ENCODE peak calls at places on chromosomes 7 and 10, in nine cellular contexts. K is stimulated activated CD4-positive, alpha-beta T cell treated with anti-CD3 and anti-CD28 coated beads, TNF-alpha, amount 100 ng/mL, for 24 hours; G is GM12891; F is activated T-cell treated with anti-CD3 and anti-CD28 coated beads, Interleukin-2, amount 50 U/mL, for 1 hour; X is activated CD8-positive, alpha-beta memory T cell treated with anti-CD3 and anti-CD28 coated beads for 24 hours; O is aorta; I is NCI-H1105 treated with DMSO at 0.1 percent for 48 hours; Y is NCI-H460; T is DMS79. J is an unnamed sample.
A peak's percentile ranks its signal among the peaks of the same experiment; 100 is the strongest.

GRCh38 chr7:7911756-7912155 is 56.8 kb upstream of the GLCCI1 start:
- DNase-seq in O (no peak), Y (no peak), K (no peak), I (no peak), X (no peak), T (no peak), F (no peak), G (no peak), J (no peak)

GRCh38 chr7:43906327-43907010 is at the start of gene URGCP:
- DNase-seq in X (peak; percentile 83), G (peak; percentile 86), I (peak; percentile 39), F (peak; percentile 71), T (no peak), K (no peak), O (peak; percentile 68), Y (peak; percentile 34), J (peak; percentile 43)

GRCh38 chr10:75231672-75232581 is 3.8 kb downstream of the COMTD1 start:
- DNase-seq in T (no peak), F (no peak), O (no peak), G (no peak), Y (no peak), I (no peak), X (no peak), K (no peak), J (no peak)

GRCh38 chr7:45123913-45124312 is 12.4 kb upstream of the TBRG4 start:
- DNase-seq in G (no peak), K (no peak), I (no peak), O (no peak), X (no peak), F (no peak), Y (no peak), T (no peak), J (no peak)

GRCh38 chr7:47578581-47579270 is 3.2 kb downstream of the TNS3 start:
- DNase-seq in F (no peak), O (peak; percentile 64), I (no peak), X (no peak), Y (no peak), K (no peak), G (no peak), T (no peak), J (peak; percentile 44)

GRCh38 chr7:104956753-104957450 is 57.1 kb upstream of the KMT2E start:
- DNase-seq in K (no peak), F (no peak), Y (no peak), O (no peak), T (no peak), G (peak; percentile 18), I (no peak), X (no peak), J (peak; percentile 100)

GRCh38 chr7:83947260-83947659 is 247.3 kb downstream of the SEMA3A start:
- DNase-seq in T (no peak), K (no peak), Y (peak; percentile 29), G (peak; percentile 2), O (no peak), X (no peak), F (no peak), I (no peak), J (peak; percentile 13)

GRCh38 chr7:19713676-19714075 is 4.8 kb upstream of the POLR1F start:
- DNase-seq in K (no peak), F (no peak), T (no peak), O (no peak), Y (peak; percentile 62), I (peak; percentile 38), G (no peak), X (no peak), J (peak; percentile 61)

GRCh38 chr10:31754803-31755624 is 173.6 kb downstream of the ARHGAP12 start:
- DNase-seq in Y (no peak), F (no peak), O (no peak), I (no peak), G (no peak), X (no peak), K (no peak), T (no peak), J (peak; percentile 66)

GRCh38 chr7:145729701-145730100 is 386.9 kb upstream of the CNTNAP2 start:
- DNase-seq in F (no peak), O (no peak), X (no peak), G (no peak), I (no peak), Y (no peak), K (no peak), T (no peak), J (no peak)

GRCh38 chr7:83849135-83849534 is 200.2 kb upstream of the SEMA3E start:
- DNase-seq in Y (no peak), T (no peak), K (no peak), O (no peak), I (no peak), X (no peak), G (no peak), F (no peak), J (peak; percentile 4)

GRCh38 chr7:18550574-18550973 is 55.0 kb downstream of the HDAC9 start:
- DNase-seq in O (no peak), G (no peak), I (no peak), T (no peak), F (no peak), X (no peak), Y (no peak), K (no peak), J (no peak)

GRCh38 chr10:94200148-94200846 is 162.4 kb downstream of the NOC3L start:
- DNase-seq in G (no peak), F (no peak), T (no peak), K (no peak), I (no peak), X (no peak), O (no peak), Y (no peak), J (no peak)

GRCh38 chr10:69729326-69730048 is 72.2 kb upstream of the COL13A1 start:
- DNase-seq in Y (no peak), F (no peak), G (no peak), I (no peak), X (no peak), O (no peak), T (no peak), K (no peak), J (no peak)

GRCh38 chr7:16098058-16098457 is 323.3 kb downstream of the CRPPA start:
- DNase-seq in T (no peak), Y (no peak), I (no peak), K (no peak), X (no peak), O (no peak), F (no peak), G (no peak), J (no peak)

GRCh38 chr7:113289140-113289740 is 170.9 kb upstream of the SMIM30 start:
- DNase-seq in F (no peak), T (no peak), I (no peak), G (peak; percentile 11), Y (peak; percentile 3), K (no peak), O (no peak), X (no peak), J (peak; percentile 73)

GRCh38 chr7:70376561-70377031 is 755.3 kb upstream of the GALNT17 start:
- DNase-seq in T (no peak), X (no peak), G (no peak), F (no peak), K (no peak), O (no peak), I (peak; percentile 95), Y (peak; percentile 20), J (no peak)

GRCh38 chr10:99964791-99965190 is 45.0 kb downstream of the DNMBP start:
- DNase-seq in I (no peak), K (no peak), F (no peak), G (no peak), O (no peak), X (no peak), T (no peak), Y (no peak), J (peak; percentile 52)

GRCh38 chr10:27558612-27559020 is 54.5 kb downstream of the RAB18 start:
- DNase-seq in F (no peak), Y (peak; percentile 65), O (peak; percentile 55), K (peak; percentile 2), X (no peak), G (peak; percentile 31), T (no peak), I (peak; percentile 5), J (peak; percentile 58)

GRCh38 chr10:125026974-125027735 is 85.2 kb downstream of the ZRANB1 start:
- DNase-seq in G (no peak), I (no peak), O (peak; percentile 33), T (no peak), K (no peak), Y (no peak), F (no peak), X (no peak), J (no peak)

GRCh38 chr7:81190997-81191747 is 272.3 kb upstream of the SEMA3C start:
- DNase-seq in F (no peak), O (no peak), X (no peak), Y (peak; percentile 53), I (no peak), K (no peak), G (no peak), T (no peak), J (peak; percentile 80)

GRCh38 chr7:1696671-1697498 is 26.8 kb downstream of the ELFN1 start:
- DNase-seq in X (peak; percentile 46), Y (no peak), I (no peak), G (peak; percentile 1), K (no peak), O (peak; percentile 34), F (peak; percentile 13), T (no peak), J (no peak)

GRCh38 chr10:114538544-114538906 is 119.5 kb downstream of the ABLIM1 start:
- DNase-seq in K (no peak), G (no peak), T (no peak), I (no peak), Y (no peak), O (no peak), F (peak; percentile 68), X (no peak), J (no peak)

GRCh38 chr10:1368772-1369171 is 312.6 kb downstream of the WDR37 start:
- DNase-seq in O (no peak), T (no peak), I (no peak), G (peak; percentile 68), F (no peak), K (no peak), Y (peak; percentile 14), X (peak; percentile 30), J (peak; percentile 2)

GRCh38 chr7:26680616-26681015 is 183.8 kb downstream of the SKAP2 start:
- DNase-seq in I (no peak), X (no peak), F (no peak), G (no peak), T (no peak), O (no peak), Y (no peak), K (no peak), J (no peak)

GRCh38 chr7:20542594-20542993 is 72.9 kb upstream of the ABCB5 start:
- DNase-seq in Y (no peak), F (no peak), I (no peak), G (no peak), T (no peak), X (no peak), K (no peak), O (peak; percentile 58), J (peak; percentile 35)

GRCh38 chr7:86559096-86559495 is 84.6 kb upstream of the GRM3 start:
- DNase-seq in X (no peak), F (no peak), I (peak; percentile 53), K (no peak), G (no peak), T (no peak), Y (no peak), O (no peak), J (no peak)

GRCh38 chr7:137469191-137469811 is 125.8 kb upstream of the PTN start:
- DNase-seq in T (no peak), K (no peak), Y (no peak), O (no peak), F (no peak), G (no peak), X (no peak), I (no peak), J (no peak)

GRCh38 chr10:4243651-4244050 is 458.6 kb upstream of the KLF6 start:
- DNase-seq in I (no peak), G (no peak), K (no peak), X (no peak), Y (no peak), O (no peak), F (no peak), T (no peak), J (peak; percentile 98)

GRCh38 chr7:157692156-157693011 is 355.6 kb downstream of the DNAJB6 start:
- DNase-seq in X (no peak), T (peak; percentile 50), O (peak; percentile 39), G (no peak), F (no peak), I (no peak), K (no peak), Y (no peak), J (no peak)

GRCh38 chr7:41974835-41975234 is 262.2 kb downstream of the GLI3 start:
- DNase-seq in O (no peak), T (no peak), Y (no peak), X (no peak), G (no peak), F (no peak), I (no peak), K (no peak), J (no peak)